ENCODE peak calls at places on chromosome 11, in six cellular contexts. N is GM20000, E is left colon, G is smooth muscle cell of the brain vasculature, F is activated T-cell treated with anti-CD3 and anti-CD28 coated beads for 1 hour, P is memory B cell. H is an unnamed sample.

GRCh38 chr11:75872887-75873416 is 57.9 kb downstream of the UVRAG start:
- DNase-seq in N (peak), E (no peak), G (no peak), F (no peak), P (no peak), H (no peak)

GRCh38 chr11:108929241-108929640 is 264.4 kb downstream of the DDX10 start:
- DNase-seq in N (no peak), E (no peak), G (no peak), F (no peak), P (no peak), H (no peak)

GRCh38 chr11:127274328-127274676 is 273.7 kb upstream of the KIRREL3 start:
- DNase-seq in N (no peak), E (no peak), G (no peak), F (no peak), P (no peak), H (no peak)

GRCh38 chr11:47541070-47541469 is 11.9 kb downstream of the CELF1 start:
- DNase-seq in N (no peak), E (no peak), G (no peak), F (no peak), P (no peak), H (no peak)

GRCh38 chr11:62445314-62445740 is 26.5 kb downstream of the SCGB1A1 start:
- DNase-seq in N (no peak), E (no peak), G (no peak), F (no peak), P (no peak), H (no peak)

GRCh38 chr11:57732661-57733060 is 8.6 kb upstream of the SELENOH start:
- DNase-seq in N (no peak), E (no peak), G (no peak), F (no peak), P (no peak), H (no peak)

GRCh38 chr11:120954381-120954780 is 69.5 kb upstream of the TBCEL start:
- DNase-seq in N (no peak), E (no peak), G (no peak), F (no peak), P (no peak), H (no peak)

GRCh38 chr11:113384551-113384950 is 3.0 kb upstream of the ANKK1 start:
- DNase-seq in N (no peak), E (no peak), G (peak), F (no peak), P (no peak), H (no peak)

GRCh38 chr11:124394408-124394807 is 4.4 kb downstream of the OR8B3 start:
- DNase-seq in N (no peak), E (no peak), G (no peak), F (no peak), P (no peak), H (no peak)

GRCh38 chr11:11798586-11799438 is 43.0 kb upstream of the USP47 start:
- DNase-seq in N (peak), E (peak), G (peak), F (peak), P (peak), H (peak)

GRCh38 chr11:27699926-27700350 is 317 bp downstream of the BDNF start:
- DNase-seq in N (no peak), E (no peak), G (no peak), F (no peak), P (no peak), H (peak)

GRCh38 chr11:44936527-44936926 is 14.2 kb downstream of the TP53I11 start:
- DNase-seq in N (peak), E (peak), G (peak), F (peak), P (peak), H (peak)

GRCh38 chr11:64028398-64029115 is 7.2 kb upstream of the FLRT1 start:
- DNase-seq in N (no peak), E (no peak), G (no peak), F (no peak), P (no peak), H (peak)

GRCh38 chr11:1760351-1761109 is 3.2 kb downstream of the CTSD start:
- DNase-seq in N (no peak), E (peak), G (no peak), F (no peak), P (no peak), H (no peak)

GRCh38 chr11:63534895-63535461 is 1.6 kb upstream of the PLAAT4 start:
- DNase-seq in N (peak), E (no peak), G (no peak), F (no peak), P (no peak), H (no peak)

GRCh38 chr11:60125962-60126585 is 37.6 kb downstream of the MS4A2 start:
- DNase-seq in N (no peak), E (no peak), G (no peak), F (no peak), P (no peak), H (no peak)

GRCh38 chr11:134760307-134760706 is 348.3 kb upstream of the B3GAT1 start:
- DNase-seq in N (no peak), E (no peak), G (no peak), F (no peak), P (no peak), H (no peak)

GRCh38 chr11:64850979-64851567 is 6.6 kb upstream of the CDC42BPG start:
- DNase-seq in N (peak), E (no peak), G (no peak), F (no peak), P (peak), H (peak)